ENCODE peak calls at places on chromosomes 7 and 10, in four cellular contexts. D, I, K and A are unnamed samples.

GRCh38 chr7:154640266-154640865 is 362.6 kb downstream of the PAXIP1 start:
- DNase-seq in D (no peak), I (peak; percentile 32), K (no peak), A (no peak)

GRCh38 chr10:119620241-119620753 is 23.5 kb upstream of the TIAL1 start:
- DNase-seq in D (no peak), I (peak; percentile 13), K (peak; percentile 72), A (peak; percentile 66)

GRCh38 chr7:133919810-133920209 is 207.3 kb upstream of the LRGUK start:
- DNase-seq in D (no peak), I (no peak), K (peak; percentile 6), A (no peak)

GRCh38 chr10:102624751-102625330 is 19.4 kb upstream of the TRIM8 start:
- DNase-seq in D (no peak), I (no peak), K (no peak), A (no peak)

GRCh38 chr7:87038993-87039716 is 20.3 kb downstream of the ELAPOR2 start:
- DNase-seq in D (no peak), I (peak; percentile 8), K (no peak), A (no peak)

GRCh38 chr10:114768394-114768786 is 53.2 kb upstream of the FHIP2A start:
- DNase-seq in D (no peak), I (no peak), K (peak; percentile 11), A (no peak)

GRCh38 chr10:18005781-18006456 is 54.2 kb downstream of the SLC39A12 start:
- DNase-seq in D (no peak), I (peak; percentile 19), K (peak; percentile 78), A (peak; percentile 32)

GRCh38 chr7:47197508-47197907 is 384.4 kb downstream of the TNS3 start:
- DNase-seq in D (no peak), I (no peak), K (no peak), A (no peak)

GRCh38 chr10:68364101-68364886 is 31.6 kb upstream of the PBLD start:
- DNase-seq in D (no peak), I (no peak), K (peak; percentile 7), A (no peak)

GRCh38 chr10:121914661-121915060 is 13.2 kb downstream of the ATE1 start:
- DNase-seq in D (no peak), I (no peak), K (no peak), A (no peak)

GRCh38 chr7:157524731-157525130 is 187.9 kb downstream of the DNAJB6 start:
- DNase-seq in D (no peak), I (no peak), K (no peak), A (no peak)

GRCh38 chr7:74199551-74200355 is 10.1 kb upstream of the LAT2 start:
- DNase-seq in D (no peak), I (peak; percentile 88), K (peak; percentile 34), A (peak; percentile 23)

GRCh38 chr7:35415411-35415822 is 161.5 kb upstream of the TBX20 start:
- DNase-seq in D (no peak), I (no peak), K (no peak), A (no peak)

GRCh38 chr7:85954961-85955360 is 688.7 kb upstream of the GRM3 start:
- DNase-seq in D (no peak), I (no peak), K (no peak), A (no peak)